ENCODE peak calls at places on chromosome 21, in five cellular contexts. P is neuronal stem cell, J is H1, A is H9, F is trophoblast cell. Q is an unnamed sample.
A peak's percentile ranks its signal among the peaks of the same experiment; 100 is the strongest.

GRCh38 chr21:36150192-36150711 is 6.4 kb upstream of the DOP1B start:
- DNase-seq in P (no peak), J (no peak), A (no peak), F (no peak), Q (no peak)

GRCh38 chr21:38869946-38870345 is 64.2 kb downstream of the ETS2 start:
- DNase-seq in P (no peak), J (no peak), A (no peak), F (no peak), Q (peak; percentile 38)

GRCh38 chr21:32886339-32886738 is 114.8 kb upstream of the PAXBP1 start:
- DNase-seq in P (no peak), J (no peak), A (no peak), F (no peak), Q (no peak)

GRCh38 chr21:17782051-17782450 is 37.1 kb downstream of the C21orf91 start:
- DNase-seq in P (no peak), J (no peak), A (no peak), F (no peak), Q (no peak)

GRCh38 chr21:22374218-22374969 is 1376.2 kb downstream of the NCAM2 start:
- DNase-seq in P (peak; percentile 5), J (peak; percentile 48), A (peak; percentile 50), F (no peak), Q (no peak)

GRCh38 chr21:43727571-43728466 is 8.9 kb downstream of the PDXK start:
- DNase-seq in P (no peak), J (no peak), A (peak; percentile 50), F (peak; percentile 94), Q (peak; percentile 65)

GRCh38 chr21:37565530-37566223 is 199.1 kb downstream of the DYRK1A start:
- DNase-seq in P (no peak), J (peak; percentile 23), A (no peak), F (no peak), Q (peak; percentile 42)

GRCh38 chr21:33541105-33541711 is 709 bp downstream of the GART start:
- DNase-seq in P (no peak), J (no peak), A (no peak), F (no peak), Q (peak; percentile 63)

GRCh38 chr21:38477241-38477640 is 21.0 kb downstream of the ERG start:
- DNase-seq in P (no peak), J (no peak), A (no peak), F (no peak), Q (peak; percentile 26)

GRCh38 chr21:35933466-35933865 is 126.9 kb downstream of the SETD4 start:
- DNase-seq in P (no peak), J (no peak), A (no peak), F (peak; percentile 21), Q (peak; percentile 90)

GRCh38 chr21:34669149-34669879 is 520 bp downstream of the CLIC6 start:
- DNase-seq in P (peak; percentile 18), J (peak; percentile 81), A (no peak), F (no peak), Q (no peak)

GRCh38 chr21:36166705-36167104 is 10.1 kb downstream of the DOP1B start:
- DNase-seq in P (no peak), J (no peak), A (peak; percentile 26), F (peak; percentile 75), Q (no peak)

GRCh38 chr21:14523234-14523633 is 22.9 kb downstream of the SAMSN1 start:
- DNase-seq in P (no peak), J (no peak), A (no peak), F (no peak), Q (no peak)

GRCh38 chr21:18161841-18162240 is 82.8 kb upstream of the CHODL start:
- DNase-seq in P (no peak), J (no peak), A (no peak), F (no peak), Q (no peak)

GRCh38 chr21:43919871-43920801 is 55.1 kb downstream of the AGPAT3 start:
- DNase-seq in P (no peak), J (peak; percentile 45), A (no peak), F (no peak), Q (no peak)

GRCh38 chr21:33059319-33059894 is 10.5 kb upstream of the OLIG1 start:
- DNase-seq in P (no peak), J (no peak), A (no peak), F (peak; percentile 16), Q (no peak)

GRCh38 chr21:14403681-14404318 is 20.9 kb upstream of the HSPA13 start:
- DNase-seq in P (no peak), J (no peak), A (no peak), F (no peak), Q (peak; percentile 38)

GRCh38 chr21:33096426-33096825 is 26.5 kb downstream of the OLIG1 start:
- DNase-seq in P (no peak), J (no peak), A (no peak), F (no peak), Q (no peak)

GRCh38 chr21:40115775-40116174 is 248.5 kb downstream of the PCP4 start:
- DNase-seq in P (no peak), J (no peak), A (no peak), F (no peak), Q (no peak)
- H2BK12ac ChIP-seq in P (no peak overlapping the region), J (no peak overlapping the region), A (no peak overlapping the region), F (no peak overlapping the region), Q (no peak overlapping the region)

DNA sequence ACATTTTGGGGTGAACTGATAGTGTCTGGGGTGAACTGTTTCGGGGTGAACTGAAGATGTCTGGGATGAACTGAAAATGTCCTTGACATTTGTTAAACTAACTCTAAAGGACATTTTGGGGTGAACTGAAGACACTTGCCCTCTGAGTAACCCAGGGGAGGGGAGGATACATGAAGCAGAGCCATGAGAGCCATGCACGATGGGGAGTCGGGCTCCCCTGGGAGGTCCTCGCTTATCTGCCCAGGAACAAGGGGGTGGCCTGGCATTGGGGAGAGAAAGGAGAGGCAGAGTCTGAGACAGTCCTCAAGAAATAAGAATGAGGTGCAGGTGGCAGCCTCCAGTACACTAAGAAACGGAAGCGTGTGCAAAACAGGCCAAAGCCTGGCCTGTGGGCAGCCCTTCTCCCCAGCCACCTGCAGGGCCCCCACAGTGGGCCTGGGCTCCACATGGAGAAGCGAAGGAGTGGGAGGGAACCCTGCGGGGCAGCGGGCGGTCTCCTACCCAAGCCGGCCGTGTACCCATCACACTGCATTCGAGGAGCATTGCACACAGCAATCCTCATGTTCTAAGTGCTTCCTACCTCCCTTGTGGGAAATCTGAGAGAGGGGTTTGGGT is 24.2 kb downstream of the RSPH1 start:
- DNase-seq in P (no peak), J (no peak), A (no peak), F (no peak), Q (no peak)
- H2BK12ac ChIP-seq in P (no peak overlapping the region), J (peak overlapping the region; percentile 23), A (no peak overlapping the region), F (no peak overlapping the region), Q (no peak overlapping the region)

DNA sequence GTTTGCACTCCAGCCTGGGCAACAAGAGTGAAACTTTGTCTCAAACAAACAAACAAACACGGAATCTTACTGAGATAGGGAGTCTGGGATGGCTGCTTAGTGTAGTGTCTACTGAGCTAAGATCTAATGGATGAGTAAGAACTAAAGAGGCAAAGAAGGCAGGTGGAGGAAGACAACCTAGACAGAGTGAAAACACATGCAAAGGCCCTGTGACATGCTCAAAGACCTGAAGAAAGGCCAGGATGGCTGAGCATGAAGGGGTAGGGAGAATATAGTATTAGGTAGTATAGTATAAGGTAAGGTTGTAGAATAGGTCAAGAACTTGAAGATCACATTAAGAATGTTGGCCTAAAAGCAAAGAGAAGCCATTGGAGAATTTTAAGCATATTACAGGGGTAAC is 49.1 kb downstream of the MAP3K7CL start:
- DNase-seq in P (no peak), J (no peak), A (no peak), F (no peak), Q (no peak)
- H2BK12ac ChIP-seq in P (no peak overlapping the region), J (no peak overlapping the region), A (no peak overlapping the region), F (no peak overlapping the region), Q (no peak overlapping the region)

GRCh38 chr21:45022348-45022675 is 52.1 kb upstream of the ADARB1 start:
- DNase-seq in P (no peak), J (no peak), A (no peak), F (no peak), Q (no peak)

GRCh38 chr21:45019887-45020537 is 54.4 kb upstream of the ADARB1 start:
- DNase-seq in P (no peak), J (no peak), A (no peak), F (no peak), Q (no peak)

GRCh38 chr21:45020629-45021427 is 53.6 kb upstream of the ADARB1 start:
- DNase-seq in P (no peak), J (no peak), A (no peak), F (no peak), Q (no peak)

GRCh38 chr21:45022736-45023135 is 51.6 kb upstream of the ADARB1 start:
- DNase-seq in P (no peak), J (no peak), A (peak; percentile 12), F (no peak), Q (no peak)

DNA sequence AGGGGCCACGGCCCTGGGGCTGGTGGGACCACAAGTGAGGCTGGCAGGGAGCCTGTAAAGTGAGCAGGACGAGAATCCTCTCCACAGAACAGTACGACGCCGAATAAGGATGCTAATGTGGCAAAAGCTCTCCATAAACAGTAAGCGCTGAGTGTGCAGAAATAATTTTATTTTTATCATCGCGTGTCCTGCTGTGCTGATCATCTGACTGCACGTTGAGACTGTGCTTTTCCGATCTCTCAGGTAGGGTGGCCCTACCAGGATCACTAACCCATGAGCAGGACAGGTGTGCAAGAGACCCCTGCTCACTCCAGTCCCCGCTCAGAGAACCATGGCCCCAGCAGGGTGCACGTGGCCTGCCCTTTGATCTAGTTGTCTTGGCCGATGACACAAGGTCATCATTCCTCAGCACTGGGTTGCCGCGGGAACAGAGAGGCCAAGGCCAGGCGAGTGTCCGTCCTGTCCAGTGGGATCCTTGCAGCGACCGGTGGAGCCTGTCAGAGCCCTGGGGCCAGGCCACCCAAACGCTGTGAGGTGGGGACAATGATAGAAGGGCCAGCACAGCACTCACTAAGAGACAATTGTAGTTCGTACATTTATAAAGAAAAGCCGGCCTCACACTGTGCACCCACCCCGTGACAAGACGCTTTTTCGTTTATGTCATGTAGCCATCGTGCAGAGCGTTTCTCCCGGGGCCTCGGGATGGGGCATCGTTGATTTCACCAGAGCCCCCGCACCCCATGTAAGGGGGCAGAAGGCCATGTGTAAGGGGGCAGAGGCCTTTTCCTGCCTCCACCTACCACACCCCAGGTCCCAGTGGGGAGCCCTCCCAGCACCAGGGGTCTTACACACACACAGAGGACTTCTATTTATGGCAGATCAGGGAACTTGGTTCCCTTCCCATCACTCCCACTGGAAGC is 52.7 kb upstream of the ADARB1 start:
- DNase-seq in P (no peak), J (no peak), A (no peak), F (no peak), Q (no peak)
- H2BK12ac ChIP-seq in P (peak overlapping the region; percentile 85), J (no peak overlapping the region), A (no peak overlapping the region), F (no peak overlapping the region), Q (no peak overlapping the region)

GRCh38 chr21:46478910-46479309 is 20.2 kb downstream of the DIP2A start:
- DNase-seq in P (no peak), J (no peak), A (no peak), F (no peak), Q (no peak)
- H2BK12ac ChIP-seq in P (no peak overlapping the region), J (no peak overlapping the region), A (no peak overlapping the region), F (no peak overlapping the region), Q (no peak overlapping the region)

GRCh38 chr21:42401820-42402251 is 1.9 kb upstream of the UBASH3A start:
- DNase-seq in P (no peak), J (no peak), A (no peak), F (no peak), Q (no peak)
- H2BK12ac ChIP-seq in P (no peak overlapping the region), J (no peak overlapping the region), A (no peak overlapping the region), F (no peak overlapping the region), Q (no peak overlapping the region)

DNA sequence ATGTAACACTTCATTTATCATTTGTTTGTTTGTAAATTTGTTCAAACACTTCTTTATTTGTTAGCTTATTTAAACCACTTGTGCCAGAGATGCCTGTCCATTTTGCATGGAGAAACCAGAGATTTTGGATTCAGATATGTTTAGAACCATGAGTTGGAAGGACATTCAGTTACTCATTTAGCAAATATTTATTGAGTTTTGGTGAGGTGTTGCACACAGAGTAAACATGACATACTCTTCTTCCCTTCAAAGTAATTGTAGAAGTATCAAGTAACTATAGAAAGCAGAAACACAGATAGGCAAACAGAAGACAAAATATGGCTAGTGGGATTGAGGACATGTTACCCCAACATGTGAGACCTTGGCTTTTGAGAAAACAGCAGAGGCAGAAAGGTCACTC is 136.8 kb upstream of the USP25 start:
- DNase-seq in P (no peak), J (no peak), A (no peak), F (no peak), Q (no peak)
- H2BK12ac ChIP-seq in P (no peak overlapping the region), J (no peak overlapping the region), A (no peak overlapping the region), F (peak overlapping the region; percentile 49), Q (no peak overlapping the region)